ENCODE peak calls at places on chromosomes 5 and 9, in four cellular contexts. C, K, W and V are unnamed samples.

GRCh38 chr5:6780802-6781391 is 67.7 kb downstream of the TENT4A start:
- DNase-seq in C (peak; percentile 71), K (peak; percentile 16), W (no peak), V (peak; percentile 37)

GRCh38 chr5:178203670-178204204 is 596 bp upstream of the HNRNPAB start:
- DNase-seq in C (peak; percentile 36), K (no peak), W (no peak), V (no peak)

GRCh38 chr5:115453391-115454095 is 91.0 kb downstream of the FEM1C start:
- DNase-seq in C (no peak), K (no peak), W (no peak), V (no peak)

GRCh38 chr5:109388407-109388806 is 21.4 kb downstream of the PJA2 start:
- DNase-seq in C (peak; percentile 53), K (no peak), W (no peak), V (no peak)

GRCh38 chr5:112684121-112684520 is 53.6 kb upstream of the APC start:
- DNase-seq in C (no peak), K (no peak), W (peak; percentile 31), V (no peak)

GRCh38 chr5:159412284-159413046 is 82.2 kb upstream of the IL12B start:
- DNase-seq in C (no peak), K (no peak), W (peak; percentile 62), V (no peak)

GRCh38 chr5:148849461-148849860 is 23.1 kb downstream of the ADRB2 start:
- DNase-seq in C (no peak), K (no peak), W (no peak), V (no peak)

GRCh38 chr5:156474251-156474650 is 147.3 kb downstream of the SGCD start:
- DNase-seq in C (no peak), K (no peak), W (no peak), V (no peak)

GRCh38 chr9:127926961-127927456 is 3.6 kb downstream of the PIP5KL1 start:
- DNase-seq in C (no peak), K (no peak), W (no peak), V (no peak)

GRCh38 chr9:127928232-127929043 is 2.1 kb downstream of the PIP5KL1 start:
- DNase-seq in C (no peak), K (no peak), W (no peak), V (no peak)

GRCh38 chr9:127929044-127929979 is 1.3 kb downstream of the PIP5KL1 start:
- DNase-seq in C (no peak), K (no peak), W (no peak), V (no peak)

GRCh38 chr9:127925959-127926949 is 4.3 kb downstream of the PIP5KL1 start:
- DNase-seq in C (no peak), K (no peak), W (no peak), V (no peak)

GRCh38 chr9:127927457-127928231 is 2.9 kb downstream of the PIP5KL1 start:
- DNase-seq in C (peak; percentile 92), K (no peak), W (no peak), V (no peak)
- TF ChIP-seq TARDBP in C (no peak), K (no peak), W (no peak), V (no peak)

GRCh38 chr5:40041452-40041851 is 616.7 kb upstream of the DAB2 start:
- DNase-seq in C (no peak), K (no peak), W (no peak), V (no peak)

GRCh38 chr5:40045429-40045828 is 620.6 kb upstream of the DAB2 start:
- DNase-seq in C (no peak), K (no peak), W (no peak), V (no peak)

GRCh38 chr5:40046792-40047191 is 622.0 kb upstream of the DAB2 start:
- DNase-seq in C (no peak), K (no peak), W (no peak), V (no peak)

GRCh38 chr5:40043916-40044315 is 619.1 kb upstream of the DAB2 start:
- DNase-seq in C (no peak), K (no peak), W (no peak), V (no peak)
- TF ChIP-seq BHLHE40 in C (no peak), K (no peak), W (no peak), V (no peak)

DNA sequence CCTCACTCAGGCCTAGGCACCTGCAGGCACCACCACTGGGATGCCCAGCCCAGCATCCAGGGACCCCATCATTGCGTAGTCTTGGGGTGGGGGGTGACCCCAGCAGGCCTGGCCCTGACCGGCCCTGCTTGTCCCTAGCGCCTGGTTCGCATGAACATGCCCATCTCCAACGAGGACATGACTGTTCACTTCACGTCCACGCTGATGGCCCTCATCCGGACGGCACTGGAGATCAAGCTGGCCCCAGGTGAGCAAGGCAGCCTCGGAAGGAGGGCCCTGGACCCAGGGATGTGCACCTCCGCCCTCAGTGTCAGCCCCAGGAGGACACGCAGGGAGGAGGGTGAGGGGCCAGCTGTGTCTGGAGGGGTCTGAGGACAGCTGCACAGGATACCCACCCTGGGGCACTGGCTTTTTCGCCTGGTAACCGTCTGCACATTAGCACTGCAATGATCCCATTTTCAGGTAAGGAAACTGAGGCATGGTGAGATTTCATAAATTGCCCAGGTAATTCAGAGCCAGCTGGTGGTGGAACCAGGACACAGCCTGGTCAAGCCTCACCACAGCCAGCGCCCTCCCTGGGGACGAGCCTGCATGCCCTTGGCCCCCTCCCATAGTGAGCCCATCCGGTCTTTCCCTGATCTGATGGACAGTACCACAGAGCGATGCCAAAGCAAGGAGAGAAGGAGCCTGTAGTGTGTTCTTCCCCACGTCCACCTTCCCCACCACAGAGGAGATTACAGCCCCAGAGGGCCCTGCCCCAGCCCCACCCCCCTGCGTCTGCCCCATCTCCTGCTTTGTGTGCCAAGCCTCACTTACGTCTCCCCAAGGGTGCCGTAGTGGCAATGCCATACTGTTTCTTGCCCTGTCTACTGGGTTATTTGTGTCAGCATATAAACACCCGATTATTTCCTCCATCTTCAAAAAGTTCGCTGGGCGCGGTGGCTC is 228.3 kb downstream of the CACNA1B start:
- DNase-seq in C (peak; percentile 2), K (no peak), W (no peak), V (no peak)
- TF ChIP-seq TARDBP in C (no peak), K (no peak), W (no peak), V (no peak)

DNA sequence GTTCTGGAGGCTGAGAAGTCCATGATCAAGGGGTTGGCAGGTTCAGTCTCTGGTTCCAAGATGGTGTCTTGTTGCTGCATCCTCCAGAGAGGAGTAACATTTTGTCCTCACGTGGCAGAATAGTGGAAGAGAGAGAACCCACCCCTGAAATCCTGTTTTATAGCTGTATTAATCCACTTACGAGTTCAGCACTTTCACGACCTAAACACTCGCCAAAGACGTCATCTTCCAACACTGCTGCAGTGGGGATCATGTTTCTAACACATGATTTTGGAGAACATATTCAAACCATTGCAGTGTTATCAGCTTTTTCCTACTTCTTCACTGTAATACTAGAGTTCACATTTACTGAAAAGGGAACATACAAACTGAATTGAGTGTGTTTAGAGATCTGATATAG is 233.1 kb upstream of the ATP10B start:
- DNase-seq in C (no peak), K (no peak), W (no peak), V (no peak)
- TF ChIP-seq BHLHE40 in C (no peak), K (no peak), W (no peak), V (no peak)

DNA sequence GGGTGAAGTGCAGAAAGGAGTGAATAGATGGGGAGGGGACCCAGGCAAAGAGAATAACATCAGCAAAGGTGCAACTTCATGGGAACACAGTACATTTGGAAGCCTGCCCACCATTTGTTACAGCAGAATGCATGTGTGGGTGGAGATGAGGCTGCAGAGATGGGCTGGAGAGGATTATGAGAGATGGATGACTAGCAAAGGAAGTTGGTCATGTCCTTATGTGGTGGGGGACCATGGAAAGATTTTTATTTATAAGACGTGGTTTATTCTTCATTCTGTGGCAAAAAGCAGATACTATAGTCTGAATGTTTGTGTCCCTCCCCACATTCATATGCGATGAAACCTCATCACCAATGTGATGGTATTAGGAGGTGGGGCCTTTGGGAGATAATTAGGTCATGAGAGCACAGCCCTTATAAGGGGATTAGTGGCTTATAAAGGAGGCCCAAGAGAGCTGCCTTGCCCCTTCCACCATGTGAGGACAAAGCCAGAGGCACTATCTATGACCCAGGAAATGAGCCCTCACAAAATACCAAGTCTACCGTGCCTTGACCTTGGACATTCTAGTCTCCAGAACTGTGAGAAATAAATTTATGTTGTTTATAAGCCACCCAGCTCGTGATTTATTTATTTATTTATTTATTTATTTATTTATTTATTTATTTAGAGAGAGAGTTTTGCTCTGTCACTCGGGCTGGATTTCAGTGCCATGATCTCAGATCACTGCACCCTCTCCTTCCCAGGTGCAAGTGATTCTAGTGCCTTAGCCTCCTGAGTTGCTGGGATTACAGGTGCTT is 483.7 kb downstream of the RAB3C start:
- DNase-seq in C (no peak), K (no peak), W (no peak), V (no peak)
- TF ChIP-seq TARDBP in C (no peak), K (no peak), W (no peak), V (no peak)

DNA sequence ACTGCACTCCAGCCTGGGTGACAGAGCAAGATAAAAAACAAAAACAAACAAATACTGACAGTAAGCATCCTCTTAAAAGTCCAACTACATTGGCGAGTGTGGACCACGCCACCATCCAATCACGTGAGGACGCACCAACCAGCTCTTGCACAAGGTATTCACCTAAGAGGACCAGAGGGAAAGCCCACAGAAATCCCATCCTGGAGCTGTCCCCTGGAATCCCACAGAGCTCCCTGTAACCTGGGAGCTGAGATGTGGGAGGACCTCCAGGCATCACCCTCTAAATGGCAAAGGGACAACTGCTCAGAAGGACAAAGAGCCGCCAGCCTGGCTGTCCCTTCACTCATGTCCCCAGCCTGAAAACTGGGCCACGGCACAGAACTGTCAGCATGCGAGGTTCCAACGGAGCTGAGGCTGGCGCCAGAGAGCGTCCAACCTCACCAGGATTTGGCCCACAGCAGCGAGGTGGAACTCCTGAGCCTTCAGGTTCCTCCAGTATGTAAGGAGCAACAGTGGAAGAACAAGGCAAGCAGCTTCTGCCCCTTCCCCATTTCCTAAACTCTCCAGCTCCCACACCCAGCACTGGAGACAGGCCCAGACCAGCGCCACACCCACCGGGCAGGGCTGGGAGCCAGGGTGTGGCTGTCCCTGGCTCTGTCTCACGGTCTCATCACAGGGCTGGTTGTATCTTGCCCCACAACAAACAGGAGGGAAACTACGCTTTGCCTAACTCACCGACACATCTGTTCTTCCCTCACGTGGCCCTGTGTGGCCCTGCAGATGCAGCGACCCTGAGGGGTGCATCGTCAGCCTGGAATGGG is 15.2 kb downstream of the IPPK start:
- DNase-seq in C (no peak), K (no peak), W (no peak), V (no peak)
- TF ChIP-seq BHLHE40 in C (no peak), K (no peak), W (no peak), V (no peak)

GRCh38 chr5:111144352-111144930 is 52.3 kb downstream of the WDR36 start:
- DNase-seq in C (no peak), K (no peak), W (peak; percentile 31), V (no peak)

GRCh38 chr5:111147502-111147901 is 55.4 kb downstream of the WDR36 start:
- DNase-seq in C (no peak), K (no peak), W (no peak), V (no peak)

GRCh38 chr5:111142932-111143331 is 50.8 kb downstream of the WDR36 start:
- DNase-seq in C (no peak), K (no peak), W (no peak), V (no peak)

GRCh38 chr5:111146053-111146452 is 53.9 kb downstream of the WDR36 start:
- DNase-seq in C (no peak), K (no peak), W (no peak), V (no peak)

GRCh38 chr5:111143910-111144309 is 51.8 kb downstream of the WDR36 start:
- DNase-seq in C (no peak), K (no peak), W (no peak), V (no peak)
- TF ChIP-seq TARDBP in C (no peak), K (no peak), W (no peak), V (no peak)